ENCODE peak calls at places on chromosome 17, in four cellular contexts. K is foreskin keratinocyte, M is nephron progenitor cell, A is Caco-2. O is an unnamed sample.

GRCh38 chr17:55430531-55431228 is 9.0 kb upstream of the MMD start:
- DNase-seq in K (no peak), M (no peak), A (no peak), O (no peak)

GRCh38 chr17:37648555-37648954 is 5.3 kb upstream of the DDX52 start:
- DNase-seq in K (peak), M (no peak), A (no peak), O (no peak)

GRCh38 chr17:76199466-76199865 is 40.8 kb downstream of the RNF157 start:
- DNase-seq in K (no peak), M (no peak), A (no peak), O (no peak)

GRCh38 chr17:69732272-69732671 is 317.8 kb downstream of the MAP2K6 start:
- DNase-seq in K (no peak), M (no peak), A (no peak), O (no peak)

GRCh38 chr17:28968914-28969295 is 17.6 kb upstream of the PHF12 start:
- DNase-seq in K (no peak), M (no peak), A (no peak), O (no peak)

GRCh38 chr17:27919120-27919519 is 26.0 kb upstream of the LYRM9 start:
- DNase-seq in K (no peak), M (no peak), A (no peak), O (no peak)

GRCh38 chr17:40415390-40415789 is 2.3 kb downstream of the TOP2A start:
- DNase-seq in K (peak), M (no peak), A (peak), O (no peak)

GRCh38 chr17:1315409-1315808 is 35.9 kb downstream of the TRARG1 start:
- DNase-seq in K (no peak), M (no peak), A (no peak), O (no peak)

GRCh38 chr17:75807861-75808260 is 23.3 kb downstream of the UNK start:
- DNase-seq in K (no peak), M (no peak), A (no peak), O (no peak)

GRCh38 chr17:35666967-35667552 is 64.4 kb upstream of the RASL10B start:
- DNase-seq in K (peak), M (no peak), A (no peak), O (no peak)

GRCh38 chr17:72301887-72302286 is 181.1 kb downstream of the SOX9 start:
- DNase-seq in K (no peak), M (no peak), A (no peak), O (no peak)

GRCh38 chr17:17348872-17349723 is 45.9 kb downstream of the NT5M start:
- DNase-seq in K (no peak), M (no peak), A (peak), O (no peak)

GRCh38 chr17:80487511-80487910 is 11.1 kb upstream of the NPTX1 start:
- DNase-seq in K (no peak), M (no peak), A (no peak), O (no peak)

GRCh38 chr17:11503292-11503691 is 95.0 kb upstream of the DNAH9 start:
- DNase-seq in K (no peak), M (no peak), A (no peak), O (no peak)

GRCh38 chr17:2435181-2435741 is 34.4 kb upstream of the MNT start:
- DNase-seq in K (no peak), M (peak), A (no peak), O (peak)

GRCh38 chr17:47946516-47946915 is 5.1 kb downstream of the PNPO start:
- DNase-seq in K (no peak), M (no peak), A (no peak), O (no peak)

GRCh38 chr17:40065041-40065770 is 2.4 kb downstream of the THRA start:
- DNase-seq in K (no peak), M (peak), A (no peak), O (no peak)

GRCh38 chr17:63458478-63458877 is 12.4 kb upstream of the CYB561 start:
- DNase-seq in K (no peak), M (no peak), A (no peak), O (no peak)

GRCh38 chr17:1714980-1715802 is 5.0 kb upstream of the TLCD2 start:
- DNase-seq in K (peak), M (peak), A (peak), O (peak)

GRCh38 chr17:21218101-21218500 is 4.1 kb upstream of the TMEM11 start:
- DNase-seq in K (no peak), M (no peak), A (no peak), O (no peak)
- TF ChIP-seq CTCF in K (no peak), M (no peak), A (no peak), O (no peak)

GRCh38 chr17:15954222-15954621 is 9.3 kb downstream of the ADORA2B start:
- DNase-seq in K (peak), M (no peak), A (no peak), O (no peak)
- TF ChIP-seq CTCF in K (peak), M (no peak), A (no peak), O (no peak)

GRCh38 chr17:7215136-7215638 is 4.4 kb downstream of the DLG4 start:
- DNase-seq in K (no peak), M (no peak), A (no peak), O (no peak)
- TF ChIP-seq CTCF in K (no peak), M (no peak), A (no peak), O (no peak)

GRCh38 chr17:79023180-79023705 is 726 bp upstream of the C1QTNF1 start:
- DNase-seq in K (no peak), M (no peak), A (no peak), O (no peak)

GRCh38 chr17:79024901-79025737 is 1.1 kb downstream of the C1QTNF1 start:
- DNase-seq in K (peak), M (no peak), A (no peak), O (no peak)

GRCh38 chr17:79022507-79022991 is 1.4 kb upstream of the C1QTNF1 start:
- DNase-seq in K (no peak), M (no peak), A (no peak), O (no peak)

GRCh38 chr17:79026345-79027273 is 2.6 kb downstream of the C1QTNF1 start:
- DNase-seq in K (peak), M (no peak), A (peak), O (no peak)

DNA sequence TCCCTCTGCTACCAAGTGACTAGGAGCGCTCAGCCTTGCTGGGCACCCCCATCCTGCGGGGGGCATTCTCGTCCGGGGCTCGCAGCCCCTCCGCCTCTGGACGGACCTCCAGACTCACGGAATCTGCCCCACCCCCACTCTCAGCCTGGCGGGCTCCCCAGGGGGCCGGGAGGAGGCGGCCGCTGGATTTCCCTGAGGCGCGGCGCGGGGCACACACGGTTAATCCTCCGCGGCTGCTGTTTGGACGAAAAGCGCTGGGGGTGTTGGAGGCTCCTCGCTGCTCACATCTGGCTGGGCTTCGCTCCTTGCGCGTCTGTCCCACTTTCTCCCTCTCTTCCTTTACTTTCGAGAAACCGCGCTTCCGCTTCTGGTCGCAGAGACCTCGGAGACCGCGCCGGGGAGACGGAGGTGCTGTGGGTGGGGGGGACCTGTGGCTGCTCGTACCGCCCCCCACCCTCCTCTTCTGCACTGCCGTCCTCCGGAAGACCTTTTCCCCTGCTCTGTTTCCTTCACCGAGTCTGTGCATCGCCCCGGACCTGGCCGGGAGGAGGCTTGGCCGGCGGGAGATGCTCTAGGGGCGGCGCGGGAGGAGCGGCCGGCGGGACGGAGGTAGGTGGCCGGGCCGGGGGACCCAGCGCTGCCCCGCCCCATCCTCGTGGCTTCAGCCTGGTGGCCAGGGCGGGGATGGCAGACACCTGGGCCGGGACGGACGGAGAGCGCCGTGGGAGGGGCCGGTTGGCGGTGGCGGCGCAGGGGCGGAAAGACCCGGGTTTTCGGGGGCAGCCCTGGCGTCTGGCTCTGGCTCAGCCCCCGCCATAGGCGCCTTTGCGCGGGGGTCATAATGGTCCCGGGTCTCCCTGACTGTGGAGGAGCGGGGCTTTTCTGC is at the start of gene C1QTNF1:
- DNase-seq in K (no peak), M (peak), A (peak), O (peak)
- TF ChIP-seq CTCF in K (peak), M (peak), A (peak), O (peak)